ENCODE peak calls at places on chromosome 14, in five cellular contexts. V is mammary epithelial cell, Y is PC-3, Q is tibial nerve, F is astrocyte. S is an unnamed sample.

GRCh38 chr14:96637521-96637920 is 135.3 kb downstream of the PAPOLA start:
- DNase-seq in V (no peak), F (no peak), Q (no peak), Y (no peak), S (no peak)

GRCh38 chr14:104294983-104295680 is 156.7 kb downstream of the KIF26A start:
- DNase-seq in F (no peak), Q (no peak), Y (no peak), V (no peak), S (no peak)

GRCh38 chr14:72975776-72976175 is 49.5 kb downstream of the DCAF4 start:
- DNase-seq in V (no peak), Y (peak), Q (no peak), F (no peak), S (no peak)

GRCh38 chr14:51432302-51432948 is 192.4 kb downstream of the TMX1 start:
- DNase-seq in Y (no peak), F (no peak), Q (no peak), V (no peak), S (no peak)

GRCh38 chr14:95256011-95256775 is 63.5 kb downstream of the CLMN start:
- DNase-seq in F (no peak), Q (no peak), V (no peak), Y (no peak), S (no peak)

GRCh38 chr14:103711516-103712431 is 3.5 kb downstream of the XRCC3 start:
- DNase-seq in Q (no peak), Y (peak), F (no peak), V (peak), S (peak)

GRCh38 chr14:104583424-104584114 is 4.0 kb downstream of the C14orf180 start:
- DNase-seq in F (no peak), Q (no peak), V (no peak), Y (no peak), S (no peak)

GRCh38 chr14:102560436-102561261 is 31.8 kb upstream of the RCOR1 start:
- DNase-seq in V (no peak), F (no peak), Y (no peak), Q (no peak), S (no peak)

GRCh38 chr14:24378981-24379906 is 11.3 kb downstream of the NFATC4 start:
- DNase-seq in Q (no peak), V (no peak), Y (no peak), F (no peak), S (no peak)

GRCh38 chr14:86777950-86778602 is 1214.9 kb downstream of the GALC start:
- DNase-seq in F (peak), Q (no peak), V (peak), Y (peak), S (peak)

GRCh38 chr14:89618309-89618708 is 201.3 kb upstream of the FOXN3 start:
- DNase-seq in Q (no peak), F (no peak), V (no peak), Y (peak), S (no peak)

GRCh38 chr14:54642950-54643695 is 76.2 kb downstream of the SAMD4A start:
- DNase-seq in V (no peak), F (peak), Q (no peak), Y (peak), S (no peak)

GRCh38 chr14:49970474-49971147 is 77.7 kb downstream of the ARF6 start:
- DNase-seq in Q (peak), F (peak), Y (no peak), V (no peak), S (no peak)

GRCh38 chr14:78254911-78255431 is 84.8 kb downstream of the NRXN3 start:
- DNase-seq in Y (peak), F (peak), Q (no peak), V (peak), S (peak)

GRCh38 chr14:106506901-106507305 is 980.5 kb downstream of the TMEM121 start:
- DNase-seq in Q (no peak), F (no peak), V (no peak), Y (no peak), S (no peak)

GRCh38 chr14:96098309-96098998 is 59.3 kb downstream of the C14orf132 start:
- DNase-seq in V (peak), Q (no peak), F (no peak), Y (peak), S (peak)

GRCh38 chr14:105147701-105148603 is 20.6 kb downstream of the JAG2 start:
- DNase-seq in F (no peak), Y (no peak), Q (no peak), V (no peak), S (no peak)

GRCh38 chr14:88559852-88560251 is 3.0 kb upstream of the ZC3H14 start:
- DNase-seq in Y (peak), V (no peak), F (peak), Q (no peak), S (no peak)

GRCh38 chr14:88424573-88424972 is 39.1 kb downstream of the SPATA7 start:
- DNase-seq in Y (peak), F (peak), Q (no peak), V (no peak), S (no peak)

GRCh38 chr14:61347771-61348443 is 26.5 kb downstream of the PRKCH start:
- DNase-seq in Y (no peak), Q (no peak), V (no peak), F (no peak), S (no peak)
- H3K27ac ChIP-seq in Y (no peak), Q (no peak), V (no peak), F (no peak), S (no peak)

GRCh38 chr14:67938046-67938445 is 118.5 kb downstream of the RAD51B start:
- DNase-seq in F (no peak), V (no peak), Q (no peak), Y (no peak), S (no peak)
- H3K27ac ChIP-seq in F (no peak), V (no peak), Q (no peak), Y (no peak), S (no peak)

GRCh38 chr14:75231320-75231719 is 47.3 kb upstream of the FOS start:
- DNase-seq in V (no peak), F (no peak), Y (no peak), Q (no peak), S (no peak)
- H3K27ac ChIP-seq in V (peak), F (no peak), Y (no peak), Q (peak), S (peak)

GRCh38 chr14:91021991-91022621 is 38.3 kb downstream of the RPS6KA5 start:
- DNase-seq in Y (no peak), F (no peak), V (no peak), Q (no peak), S (no peak)
- H3K27ac ChIP-seq in Y (no peak), F (no peak), V (no peak), Q (peak), S (peak)

DNA sequence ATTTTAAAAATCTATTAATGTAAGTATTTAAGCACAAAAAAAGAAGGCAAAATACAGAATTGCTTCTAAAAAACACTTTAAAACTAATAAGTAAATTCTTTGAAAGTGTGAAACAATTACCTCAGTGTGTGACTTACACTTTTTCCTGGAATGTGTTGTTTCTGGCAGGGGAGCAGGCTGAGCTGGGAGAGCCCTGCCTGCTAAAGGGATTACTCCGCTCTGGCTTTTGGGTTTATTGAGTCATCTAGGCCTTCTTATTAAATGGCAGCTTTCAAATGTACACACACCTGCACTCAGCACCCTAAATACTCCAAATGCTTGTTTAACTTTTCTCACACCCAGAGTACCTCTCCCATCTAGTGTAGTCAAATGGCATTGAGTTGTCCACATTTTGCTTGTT is 279.8 kb downstream of the AKAP6 start:
- DNase-seq in Q (no peak), Y (peak), V (peak), F (peak), S (peak)
- H3K27ac ChIP-seq in Q (no peak), Y (no peak), V (no peak), F (peak), S (no peak)

GRCh38 chr14:38197001-38197760 is 10.5 kb upstream of the SSTR1 start:
- DNase-seq in Q (no peak), F (no peak), V (no peak), Y (peak), S (no peak)
- H3K27ac ChIP-seq in Q (no peak), F (no peak), V (no peak), Y (no peak), S (no peak)

GRCh38 chr14:100078997-100079561 is 13.9 kb downstream of the EVL start:
- DNase-seq in Q (no peak), F (peak), V (peak), Y (peak), S (no peak)
- H3K27ac ChIP-seq in Q (peak), F (peak), V (no peak), Y (peak), S (peak)

GRCh38 chr14:56170028-56170427 is 51.8 kb downstream of the PELI2 start:
- DNase-seq in Y (no peak), Q (no peak), F (peak), V (no peak), S (no peak)

GRCh38 chr14:56172074-56172473 is 53.9 kb downstream of the PELI2 start:
- DNase-seq in F (no peak), Y (no peak), Q (no peak), V (no peak), S (no peak)

GRCh38 chr14:56170877-56171422 is 52.7 kb downstream of the PELI2 start:
- DNase-seq in Q (no peak), Y (no peak), F (no peak), V (no peak), S (no peak)

GRCh38 chr14:56173360-56173922 is 55.2 kb downstream of the PELI2 start:
- DNase-seq in Y (no peak), Q (no peak), V (no peak), F (no peak), S (no peak)

DNA sequence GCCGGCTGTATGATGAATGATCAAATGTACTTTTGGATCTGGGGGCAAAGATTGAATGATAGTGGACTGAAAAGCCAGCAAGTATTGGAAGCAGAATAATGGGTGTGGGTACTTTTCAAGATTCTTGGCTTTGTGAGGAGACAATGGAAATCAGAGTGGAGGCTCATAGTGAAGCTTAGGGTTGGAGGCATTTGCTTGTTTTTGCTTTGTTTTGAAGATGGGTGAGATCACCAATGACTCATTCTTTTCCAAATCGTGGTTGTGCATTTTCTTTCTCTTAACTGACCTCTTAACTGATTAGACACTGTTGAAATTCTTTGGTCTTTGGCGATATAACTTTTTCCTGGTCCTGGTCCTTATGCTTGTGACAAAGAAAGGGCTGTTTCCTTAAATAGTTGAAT is 54.4 kb downstream of the PELI2 start:
- DNase-seq in V (peak), Q (no peak), Y (peak), F (peak), S (peak)
- H3K27ac ChIP-seq in V (no peak), Q (no peak), Y (no peak), F (peak), S (no peak)